ENCODE peak calls at places on chromosomes 16 and 17, in four cellular contexts. V is naive thymus-derived CD4-positive, alpha-beta T cell; A is keratinocyte; O is breast epithelium. P is an unnamed sample.

GRCh38 chr16:56960681-56961281 is 969 bp upstream of the CETP start:
- DNase-seq in O (no peak), A (no peak), V (no peak), P (no peak)

GRCh38 chr16:3189869-3190268 is 1.9 kb downstream of the OR1F1 start:
- DNase-seq in O (no peak), A (no peak), V (no peak), P (no peak)

GRCh38 chr17:77571562-77571981 is 386.9 kb upstream of the TNRC6C start:
- DNase-seq in A (no peak), V (peak; percentile 7), O (no peak), P (no peak)

GRCh38 chr17:61247438-61247837 is 152.2 kb upstream of the TBX2 start:
- DNase-seq in O (no peak), A (no peak), V (no peak), P (no peak)

GRCh38 chr17:78883090-78883532 is 19.9 kb downstream of the CEP295NL start:
- DNase-seq in O (peak; percentile 55), V (no peak), A (no peak), P (peak; percentile 82)

GRCh38 chr17:50134206-50135110 is 4.5 kb upstream of the SAMD14 start:
- DNase-seq in A (no peak), V (no peak), O (no peak), P (no peak)

GRCh38 chr17:9905902-9906301 is 831 bp upstream of the RCVRN start:
- DNase-seq in V (no peak), A (no peak), O (no peak), P (no peak)

GRCh38 chr16:19696312-19696711 is 21.7 kb downstream of the KNOP1 start:
- DNase-seq in V (peak; percentile 75), O (peak; percentile 79), A (no peak), P (peak; percentile 80)

GRCh38 chr16:49755291-49755611 is 100.7 kb downstream of the ZNF423 start:
- DNase-seq in V (no peak), O (no peak), A (no peak), P (no peak)

GRCh38 chr17:48011405-48012150 is 26.0 kb downstream of the COPZ2 start:
- DNase-seq in A (no peak), V (no peak), O (no peak), P (no peak)

GRCh38 chr17:18140648-18141047 is 32.1 kb downstream of the MYO15A start:
- DNase-seq in A (no peak), V (no peak), O (no peak), P (no peak)

GRCh38 chr17:48246623-48247022 is 139.1 kb downstream of the SNX11 start:
- DNase-seq in V (no peak), A (no peak), O (no peak), P (no peak)

GRCh38 chr17:4852504-4853075 is 19.4 kb downstream of the MINK1 start:
- DNase-seq in V (peak; percentile 16), O (no peak), A (no peak), P (no peak)
- H3K4me1 ChIP-seq in V (peaks cover 8% of the 10 kb centered on the region), O (peaks cover under 1% of the 10 kb centered on the region), A (peaks cover 83% of the 10 kb centered on the region), P (peaks cover 66% of the 10 kb centered on the region)

DNA sequence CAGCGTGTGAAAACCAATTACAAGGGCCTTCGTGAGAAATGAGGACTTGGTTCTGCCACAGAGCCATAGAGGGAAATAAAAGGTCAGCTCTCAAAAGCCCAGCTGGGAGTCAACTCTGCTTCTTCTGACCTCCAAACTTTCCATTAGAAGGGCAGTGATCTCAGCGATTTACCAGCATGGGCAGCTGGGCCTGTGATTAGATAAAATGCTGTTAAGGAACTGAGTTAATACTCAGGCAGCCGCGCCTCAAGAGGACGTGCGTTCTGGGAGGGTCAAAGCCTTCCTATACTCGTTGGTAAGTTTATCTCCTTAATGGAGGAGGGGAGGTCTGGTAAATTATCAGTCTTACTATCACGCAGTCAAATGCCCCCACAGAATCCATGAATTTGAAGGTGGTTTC is 480.2 kb upstream of the ERCC4 start:
- DNase-seq in O (no peak), V (no peak), A (no peak), P (no peak)
- H3K4me3 ChIP-seq in O (no peak overlapping the region), V (no peak overlapping the region), A (no peak overlapping the region), P (no peak overlapping the region)

GRCh38 chr17:29709861-29710849 is 87.4 kb upstream of the CORO6 start:
- DNase-seq in A (no peak), V (no peak), O (no peak), P (no peak)
- H3K4me1 ChIP-seq in A (peaks cover 28% of the 10 kb centered on the region), V (peaks cover 38% of the 10 kb centered on the region), O (no peaks in the 10 kb centered on the region), P (peaks cover 96% of the 10 kb centered on the region)

GRCh38 chr16:85652431-85653221 is 36.1 kb downstream of the GINS2 start:
- DNase-seq in V (no peak), O (no peak), A (no peak), P (peak; percentile 81)
- H3K4me3 ChIP-seq in V (no peak overlapping the region), O (no peak overlapping the region), A (no peak overlapping the region), P (no peak overlapping the region)

DNA sequence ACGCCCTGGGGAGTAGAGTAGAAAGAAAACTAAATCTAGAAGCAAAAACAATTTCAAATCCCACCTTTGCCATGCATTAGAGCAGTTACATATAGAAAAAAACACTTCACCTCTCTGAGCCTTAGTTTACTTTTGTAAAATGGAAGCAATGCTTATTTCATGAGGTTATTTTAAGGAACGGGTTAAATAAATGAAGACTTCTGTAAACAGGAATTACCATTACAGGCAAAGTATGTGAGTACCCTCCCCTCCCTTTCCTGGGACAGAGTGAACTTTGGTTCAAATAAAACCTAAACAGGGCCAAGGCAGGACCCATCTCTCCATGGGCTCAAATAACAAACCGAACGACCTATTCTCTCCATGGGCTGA is 4.5 kb upstream of the KRT15 start:
- DNase-seq in O (no peak), V (no peak), A (no peak), P (no peak)
- H3K4me1 ChIP-seq in O (peaks cover 6% of the 10 kb centered on the region), V (no peaks in the 10 kb centered on the region), A (peaks cover 57% of the 10 kb centered on the region), P (no peaks in the 10 kb centered on the region)

DNA sequence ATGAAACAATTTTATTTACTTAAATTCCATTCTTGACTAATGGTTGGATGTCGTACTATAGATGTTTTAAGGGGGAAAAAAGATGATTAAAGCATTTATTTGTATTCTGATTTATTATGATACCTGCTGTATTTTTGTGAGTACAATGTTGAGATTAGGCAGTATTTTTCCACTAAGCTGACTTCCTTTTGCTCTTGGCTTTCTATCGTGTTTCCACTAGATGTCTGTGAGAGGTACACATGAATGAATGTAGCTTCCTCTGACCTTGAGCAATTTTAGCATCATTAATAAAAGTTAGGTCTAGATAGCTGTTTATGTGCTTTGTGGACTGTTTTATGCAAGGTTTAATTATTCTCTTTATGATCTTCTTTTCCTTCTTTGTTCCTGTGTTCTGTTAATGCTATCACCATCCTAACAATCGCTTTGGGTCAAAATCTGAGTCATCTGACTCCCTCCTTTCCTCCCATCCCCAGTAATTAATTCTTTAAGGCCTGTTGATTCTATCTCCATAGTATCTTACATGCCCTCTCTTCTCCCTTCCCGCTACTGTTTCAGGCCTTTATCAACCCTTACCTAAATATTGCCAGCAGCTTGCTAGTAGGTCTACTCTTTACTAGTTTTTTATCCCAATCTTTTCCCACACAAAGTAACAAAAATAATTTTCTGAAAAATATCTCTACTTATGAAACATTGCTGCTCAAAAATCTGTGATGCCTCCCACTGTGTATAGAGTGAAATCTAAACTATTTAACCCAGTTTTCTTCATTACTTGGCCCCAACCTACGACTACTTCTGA is 76.0 kb downstream of the VMP1 start:
- DNase-seq in A (no peak), O (no peak), V (no peak), P (no peak)
- H3K4me3 ChIP-seq in A (peak overlapping the region; percentile 19), O (no peak overlapping the region), V (peak overlapping the region; percentile 33), P (no peak overlapping the region)

DNA sequence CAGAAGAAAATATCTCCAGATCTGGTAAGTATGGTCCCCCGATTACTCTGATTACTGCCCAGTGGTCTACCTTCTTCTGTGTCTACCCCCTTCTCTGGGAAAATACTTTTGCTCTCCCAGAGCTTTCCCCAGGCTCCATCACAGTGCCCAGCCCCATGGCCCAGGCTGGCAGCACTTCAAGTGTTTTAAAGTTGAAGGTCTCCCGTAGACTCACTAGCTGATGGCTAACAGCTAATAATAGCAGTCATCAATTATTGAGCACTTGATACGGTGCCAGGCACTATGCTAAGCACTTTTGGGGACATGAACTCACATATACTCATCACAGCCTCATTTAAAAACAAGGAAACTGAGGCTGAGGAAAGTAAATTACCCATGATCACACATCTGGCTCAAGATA is 33.4 kb downstream of the DCUN1D3 start:
- DNase-seq in O (no peak), A (no peak), V (no peak), P (no peak)
- H3K4me1 ChIP-seq in O (peaks cover 10% of the 10 kb centered on the region), A (peaks cover 60% of the 10 kb centered on the region), V (no peaks in the 10 kb centered on the region), P (peaks cover 54% of the 10 kb centered on the region)

GRCh38 chr17:80025796-80026195 is 9.9 kb downstream of the TBC1D16 start:
- DNase-seq in A (no peak), O (no peak), V (no peak), P (no peak)

GRCh38 chr17:80026359-80027042 is 9.2 kb downstream of the TBC1D16 start:
- DNase-seq in V (no peak), O (peak; percentile 70), A (no peak), P (no peak)

GRCh38 chr17:80023261-80024205 is 12.1 kb downstream of the TBC1D16 start:
- DNase-seq in O (no peak), V (no peak), A (no peak), P (no peak)

GRCh38 chr17:80025140-80025539 is 10.5 kb downstream of the TBC1D16 start:
- DNase-seq in O (peak; percentile 84), A (peak; percentile 33), V (no peak), P (no peak)

DNA sequence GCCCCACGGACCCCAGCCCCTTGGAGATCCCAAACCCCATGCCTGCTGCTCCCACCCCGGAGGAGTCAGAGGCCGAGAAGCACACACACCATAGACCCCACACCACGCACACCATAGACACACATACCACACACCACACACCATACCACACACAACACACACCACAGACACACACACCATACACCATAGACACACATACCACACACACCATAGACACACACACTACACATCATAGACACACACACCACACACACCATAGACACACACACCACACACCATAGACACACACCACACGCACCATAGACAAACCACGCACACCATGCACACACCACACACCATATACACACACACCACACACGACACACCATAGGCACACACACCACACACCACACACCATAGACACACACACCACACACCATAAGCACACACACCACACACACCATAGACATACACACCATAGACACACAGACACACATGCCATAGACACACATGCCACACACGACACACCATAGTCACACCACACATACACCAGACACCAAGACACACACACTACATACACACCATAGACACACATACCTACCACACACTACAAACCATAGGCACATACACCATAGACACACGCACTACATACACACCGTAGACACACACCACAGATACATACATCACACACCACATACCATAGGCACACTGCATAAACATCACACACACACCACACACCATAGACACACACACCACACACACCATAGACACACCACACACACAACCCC is 11.3 kb downstream of the TBC1D16 start:
- DNase-seq in V (no peak), A (no peak), O (no peak), P (no peak)
- H3K4me3 ChIP-seq in V (no peak overlapping the region), A (no peak overlapping the region), O (peak overlapping the region; percentile 51), P (no peak overlapping the region)

GRCh38 chr17:40070644-40070894 is 7.8 kb downstream of the THRA start:
- DNase-seq in V (no peak), O (no peak), A (no peak), P (no peak)
- H3K4me1 ChIP-seq in V (peaks cover 32% of the 10 kb centered on the region), O (peaks cover 56% of the 10 kb centered on the region), A (peaks cover 54% of the 10 kb centered on the region), P (peaks cover 60% of the 10 kb centered on the region)